ENCODE peak calls at places on chromosomes 5 and 9, in eight cellular contexts. R is right atrium auricular region, S is foreskin fibroblast, F is HCEC 1CT, Q is iPS-NIHi11, A is lower leg skin, B is A549, X is esophagus squamous epithelium. N is an unnamed sample.

GRCh38 chr9:4193391-4193790 is 106.5 kb downstream of the GLIS3 start:
- DNase-seq in F (no peak), S (no peak), B (no peak), Q (no peak), X (no peak), R (no peak), A (no peak), N (no peak)

GRCh38 chr9:71263451-71263850 is 142.0 kb upstream of the TRPM3 start:
- DNase-seq in B (no peak), F (no peak), A (no peak), R (no peak), X (no peak), Q (no peak), S (no peak), N (no peak)

GRCh38 chr5:152607393-152608165 is 202.5 kb upstream of the NMUR2 start:
- DNase-seq in S (no peak), R (no peak), X (no peak), B (no peak), A (no peak), F (no peak), Q (no peak), N (no peak)

GRCh38 chr9:125544988-125545651 is 161.9 kb downstream of the MAPKAP1 start:
- DNase-seq in X (no peak), S (peak), R (no peak), A (no peak), B (no peak), Q (no peak), F (peak), N (no peak)

GRCh38 chr5:74251106-74252032 is 389.2 kb downstream of the ENC1 start:
- DNase-seq in A (peak), X (no peak), Q (peak), S (peak), R (peak), B (peak), F (peak), N (peak)

GRCh38 chr9:120374817-120375216 is 205.2 kb downstream of the CDK5RAP2 start:
- DNase-seq in S (no peak), R (no peak), B (no peak), X (no peak), A (no peak), F (no peak), Q (no peak), N (no peak)

GRCh38 chr5:77355751-77356150 is 136.4 kb downstream of the WDR41 start:
- DNase-seq in A (no peak), F (no peak), X (no peak), S (no peak), B (no peak), R (no peak), Q (no peak), N (no peak)

GRCh38 chr9:127505396-127506116 is 54.2 kb downstream of the LRSAM1 start:
- DNase-seq in Q (peak), R (no peak), X (no peak), B (peak), S (no peak), A (no peak), F (peak), N (no peak)

GRCh38 chr5:163339148-163339547 is 98.2 kb upstream of the CCNG1 start:
- DNase-seq in R (no peak), F (no peak), B (no peak), X (no peak), S (no peak), Q (no peak), A (no peak), N (no peak)

GRCh38 chr5:174046558-174046957 is 1.1 kb downstream of the NSG2 start:
- DNase-seq in X (no peak), R (no peak), S (no peak), A (no peak), Q (no peak), F (no peak), B (no peak), N (no peak)

GRCh38 chr9:114005371-114006154 is 72.5 kb downstream of the AMBP start:
- DNase-seq in R (no peak), X (no peak), A (peak), S (no peak), F (no peak), B (no peak), Q (no peak), N (no peak)

GRCh38 chr9:133679466-133680051 is 43.4 kb downstream of the DBH start:
- DNase-seq in B (no peak), F (no peak), X (no peak), R (no peak), S (no peak), A (no peak), Q (no peak), N (no peak)

GRCh38 chr5:94969174-94969573 is 315.7 kb downstream of the MCTP1 start:
- DNase-seq in F (peak), Q (no peak), X (no peak), A (no peak), R (no peak), B (peak), S (peak), N (no peak)

GRCh38 chr9:28839778-28840430 is 1266.6 kb upstream of the C9orf72 start:
- DNase-seq in S (no peak), F (no peak), Q (no peak), X (no peak), R (no peak), B (no peak), A (no peak), N (no peak)

GRCh38 chr9:137077758-137078693 is 709 bp downstream of the UAP1L1 start:
- DNase-seq in Q (no peak), R (no peak), S (no peak), B (no peak), A (no peak), F (peak), X (no peak), N (no peak)

GRCh38 chr5:62521319-62521718 is 57.3 kb upstream of the LRRC70 start:
- DNase-seq in Q (no peak), R (no peak), F (no peak), A (no peak), S (no peak), B (no peak), X (no peak), N (no peak)

GRCh38 chr9:128259156-128259555 is 16.7 kb downstream of the GOLGA2 start:
- DNase-seq in B (no peak), X (no peak), R (no peak), F (no peak), S (no peak), Q (no peak), A (no peak), N (no peak)

GRCh38 chr5:35009657-35010056 is 38.1 kb downstream of the AGXT2 start:
- DNase-seq in B (no peak), F (no peak), X (no peak), Q (no peak), R (no peak), S (no peak), A (no peak), N (no peak)

GRCh38 chr5:72747826-72748225 is 68.6 kb upstream of the TNPO1 start:
- DNase-seq in R (no peak), A (no peak), F (no peak), X (no peak), B (no peak), Q (no peak), S (no peak), N (no peak)

GRCh38 chr9:121612511-121612998 is 38.9 kb upstream of the DAB2IP start:
- DNase-seq in X (no peak), F (no peak), S (no peak), B (peak), Q (no peak), A (no peak), R (no peak), N (no peak)

GRCh38 chr9:122347348-122348287 is 23.2 kb upstream of the PTGS1 start:
- DNase-seq in S (no peak), B (peak), R (no peak), A (no peak), F (peak), X (no peak), Q (no peak), N (no peak)

GRCh38 chr5:172113036-172113435 is 75.0 kb downstream of the STK10 start:
- DNase-seq in R (no peak), F (no peak), A (no peak), Q (no peak), X (no peak), B (no peak), S (no peak), N (no peak)

GRCh38 chr5:57117601-57118000 is 56.3 kb upstream of the GPBP1 start:
- DNase-seq in A (no peak), Q (no peak), R (no peak), B (no peak), S (no peak), F (no peak), X (no peak), N (no peak)

GRCh38 chr5:140632366-140633080 is 452 bp downstream of the CD14 start:
- DNase-seq in B (no peak), F (peak), A (no peak), S (peak), Q (peak), X (no peak), R (peak), N (no peak)

GRCh38 chr9:87711857-87712800 is 13.8 kb upstream of the CTSL start:
- DNase-seq in B (peak), X (no peak), S (peak), R (peak), F (peak), A (peak), Q (no peak), N (peak)

GRCh38 chr9:121714075-121714705 is 62.8 kb downstream of the DAB2IP start:
- DNase-seq in A (no peak), F (no peak), X (no peak), B (no peak), R (no peak), S (no peak), Q (no peak), N (no peak)

GRCh38 chr5:171857537-171857936 is 71.9 kb downstream of the SMIM23 start:
- DNase-seq in S (no peak), Q (peak), B (no peak), F (no peak), X (no peak), A (no peak), R (no peak), N (no peak)

GRCh38 chr9:132042324-132042723 is 37.3 kb downstream of the MED27 start:
- DNase-seq in R (no peak), X (no peak), A (no peak), Q (no peak), S (peak), B (peak), F (peak), N (peak)

GRCh38 chr5:115774684-115775083 is 41.8 kb downstream of the CDO1 start:
- DNase-seq in S (no peak), A (peak), F (no peak), B (no peak), R (no peak), Q (no peak), X (no peak), N (no peak)

GRCh38 chr9:135665795-135666189 is 2.7 kb downstream of the LCN9 start:
- DNase-seq in F (no peak), A (no peak), R (no peak), X (no peak), S (no peak), Q (peak), B (no peak), N (no peak)